ENCODE peak calls at places on chromosome 11, in six cellular contexts. X, Z, W, Q, L and R are unnamed samples.

GRCh38 chr11:17859552-17859951 is 125.0 kb downstream of the KCNC1 start:
- DNase-seq in X (no peak), Z (no peak), W (no peak), Q (no peak), L (no peak), R (no peak)

GRCh38 chr11:133343951-133344350 is 188.3 kb downstream of the OPCML start:
- DNase-seq in X (no peak), Z (peak; percentile 53), W (peak; percentile 87), Q (no peak), L (no peak), R (no peak)

GRCh38 chr11:117392001-117392690 is 64.5 kb downstream of the CEP164 start:
- DNase-seq in X (no peak), Z (no peak), W (no peak), Q (no peak), L (no peak), R (no peak)

GRCh38 chr11:130071211-130071712 is 1.6 kb downstream of the APLP2 start:
- DNase-seq in X (no peak), Z (no peak), W (no peak), Q (no peak), L (no peak), R (no peak)

GRCh38 chr11:116601734-116602636 is 170.8 kb downstream of the BUD13 start:
- DNase-seq in X (no peak), Z (no peak), W (peak; percentile 31), Q (no peak), L (no peak), R (no peak)

GRCh38 chr11:2481253-2481652 is 36.4 kb downstream of the KCNQ1 start:
- DNase-seq in X (no peak), Z (no peak), W (no peak), Q (no peak), L (no peak), R (no peak)

GRCh38 chr11:128695539-128696221 is 1.8 kb downstream of the FLI1 start:
- DNase-seq in X (peak; percentile 62), Z (no peak), W (no peak), Q (no peak), L (no peak), R (no peak)

GRCh38 chr11:62402226-62402625 is 16.6 kb upstream of the SCGB1A1 start:
- DNase-seq in X (no peak), Z (no peak), W (no peak), Q (peak; percentile 29), L (no peak), R (peak; percentile 67)

GRCh38 chr11:1638344-1638743 is 8.8 kb downstream of the KRTAP5-5 start:
- DNase-seq in X (peak; percentile 64), Z (no peak), W (no peak), Q (no peak), L (no peak), R (no peak)

GRCh38 chr11:63599211-63600122 is 14.8 kb downstream of the PLAAT3 start:
- DNase-seq in X (no peak), Z (peak; percentile 42), W (no peak), Q (no peak), L (no peak), R (no peak)

GRCh38 chr11:102733232-102733875 is 8.6 kb upstream of the MMP8 start:
- DNase-seq in X (no peak), Z (no peak), W (peak; percentile 41), Q (peak; percentile 79), L (peak; percentile 79), R (peak; percentile 48)

GRCh38 chr11:34899633-34900016 is 16.6 kb downstream of the APIP start:
- DNase-seq in X (no peak), Z (no peak), W (no peak), Q (no peak), L (no peak), R (no peak)

GRCh38 chr11:73236879-73237278 is 18.8 kb downstream of the P2RY2 start:
- DNase-seq in X (peak; percentile 64), Z (no peak), W (no peak), Q (peak; percentile 61), L (peak; percentile 71), R (peak; percentile 41)

GRCh38 chr11:2762031-2762380 is 62.2 kb upstream of the KCNQ1OT1 start:
- DNase-seq in X (no peak), Z (no peak), W (no peak), Q (no peak), L (peak; percentile 24), R (no peak)

GRCh38 chr11:34654491-34655334 is 33.8 kb downstream of the EHF start:
- DNase-seq in X (no peak), Z (no peak), W (peak; percentile 92), Q (peak; percentile 74), L (no peak), R (no peak)

GRCh38 chr11:62004473-62004872 is 37.0 kb upstream of the FTH1 start:
- DNase-seq in X (no peak), Z (peak; percentile 61), W (peak; percentile 58), Q (no peak), L (no peak), R (peak; percentile 47)

GRCh38 chr11:130606781-130607511 is 158.5 kb downstream of the ADAMTS15 start:
- DNase-seq in X (peak; percentile 82), Z (no peak), W (no peak), Q (no peak), L (no peak), R (no peak)

GRCh38 chr11:8661036-8661435 is 21.4 kb downstream of the TRIM66 start:
- DNase-seq in X (no peak), Z (no peak), W (no peak), Q (no peak), L (no peak), R (no peak)

GRCh38 chr11:31720225-31720624 is 90.9 kb downstream of the PAX6 start:
- DNase-seq in X (no peak), Z (no peak), W (no peak), Q (no peak), L (no peak), R (no peak)

GRCh38 chr11:119153049-119153818 is 4.4 kb downstream of the ABCG4 start:
- DNase-seq in X (no peak), Z (no peak), W (no peak), Q (no peak), L (no peak), R (no peak)

GRCh38 chr11:121374286-121374985 is 77.7 kb upstream of the SORL1 start:
- DNase-seq in X (no peak), Z (no peak), W (no peak), Q (no peak), L (no peak), R (no peak)

GRCh38 chr11:104705475-104706195 is 192.6 kb downstream of the CASP12 start:
- DNase-seq in X (no peak), Z (no peak), W (peak; percentile 34), Q (peak; percentile 25), L (no peak), R (peak; percentile 38)

GRCh38 chr11:64331569-64332371 is 8.2 kb upstream of the CCDC88B start:
- DNase-seq in X (peak; percentile 94), Z (peak; percentile 42), W (peak; percentile 88), Q (peak; percentile 92), L (no peak), R (peak; percentile 90)

GRCh38 chr11:18011633-18012313 is 1.1 kb downstream of the SERGEF start:
- DNase-seq in X (peak; percentile 65), Z (no peak), W (no peak), Q (no peak), L (no peak), R (no peak)